ENCODE peak calls at places on chromosomes 4 and X, in nine cellular contexts. A is Peyer's patch, G is right lobe of liver, N is upper lobe of left lung, L is heart left ventricle, J is suprapubic skin, V is breast epithelium, U is adrenal gland, S is lower leg skin. R is an unnamed sample.
A peak's percentile ranks its signal among the peaks of the same experiment; 100 is the strongest.

GRCh38 chr4:74237425-74237966 is 70.8 kb upstream of the EPGN start:
- DNase-seq in A (no peak), G (no peak), N (no peak), L (no peak), J (no peak), V (no peak), U (no peak), S (no peak), R (no peak)

GRCh38 chr4:11615601-11616000 is 186.9 kb upstream of the HS3ST1 start:
- DNase-seq in A (no peak), G (no peak), N (no peak), L (no peak), J (no peak), V (no peak), U (no peak), S (no peak), R (no peak)

GRCh38 chrX:23844502-23845138 is 61.6 kb downstream of the SAT1 start:
- DNase-seq in A (no peak), G (no peak), N (no peak), L (no peak), J (no peak), V (no peak), U (no peak), S (no peak), R (peak; percentile 7)

GRCh38 chrX:123976671-123977316 is 15.3 kb downstream of the STAG2 start:
- DNase-seq in A (no peak), G (no peak), N (no peak), L (no peak), J (no peak), V (no peak), U (no peak), S (no peak), R (no peak)

GRCh38 chr4:48670587-48670986 is 109.5 kb downstream of the FRYL start:
- DNase-seq in A (no peak), G (no peak), N (no peak), L (no peak), J (no peak), V (no peak), U (no peak), S (no peak), R (no peak)

GRCh38 chr4:47933798-47934197 is 19.4 kb upstream of the NFXL1 start:
- DNase-seq in A (no peak), G (no peak), N (no peak), L (no peak), J (no peak), V (no peak), U (no peak), S (no peak), R (no peak)

GRCh38 chrX:39773923-39774803 is 323.6 kb downstream of the BCOR start:
- DNase-seq in A (no peak), G (no peak), N (no peak), L (no peak), J (no peak), V (no peak), U (no peak), S (no peak), R (no peak)

GRCh38 chr4:121034010-121034409 is 38.3 kb downstream of the NDNF start:
- DNase-seq in A (no peak), G (no peak), N (no peak), L (no peak), J (no peak), V (no peak), U (peak; percentile 27), S (no peak), R (no peak)

GRCh38 chr4:141352775-141353544 is 132.3 kb downstream of the ZNF330 start:
- DNase-seq in A (no peak), G (no peak), N (no peak), L (no peak), J (no peak), V (no peak), U (no peak), S (no peak), R (no peak)

GRCh38 chrX:24498975-24499374 is 33.9 kb downstream of the PDK3 start:
- DNase-seq in A (no peak), G (no peak), N (no peak), L (no peak), J (no peak), V (no peak), U (no peak), S (no peak), R (no peak)

GRCh38 chrX:7159132-7159861 is 11.3 kb upstream of the PUDP start:
- DNase-seq in A (no peak), G (no peak), N (no peak), L (no peak), J (no peak), V (peak; percentile 66), U (no peak), S (no peak), R (no peak)

GRCh38 chr4:67765928-67766327 is 11.7 kb upstream of the GNRHR start:
- DNase-seq in A (no peak), G (no peak), N (no peak), L (no peak), J (no peak), V (no peak), U (no peak), S (no peak), R (no peak)

GRCh38 chr4:7186516-7187296 is 5.6 kb upstream of the SORCS2 start:
- DNase-seq in A (no peak), G (no peak), N (no peak), L (no peak), J (peak; percentile 62), V (no peak), U (no peak), S (peak; percentile 74), R (no peak)

GRCh38 chr4:173240696-173241095 is 72.1 kb downstream of the GALNT7 start:
- DNase-seq in A (no peak), G (no peak), N (no peak), L (no peak), J (no peak), V (no peak), U (no peak), S (no peak), R (no peak)

GRCh38 chr4:23782778-23783455 is 106.9 kb downstream of the PPARGC1A start:
- DNase-seq in A (no peak), G (no peak), N (no peak), L (no peak), J (no peak), V (no peak), U (no peak), S (no peak), R (no peak)

GRCh38 chr4:6716018-6716911 is at the start of gene BLOC1S4:
- DNase-seq in A (peak; percentile 92), G (peak; percentile 91), N (peak; percentile 97), L (peak; percentile 93), J (no peak), V (peak; percentile 70), U (peak; percentile 87), S (peak; percentile 95), R (peak; percentile 78)

GRCh38 chr4:47855350-47855749 is 17.5 kb upstream of the CORIN start:
- DNase-seq in A (no peak), G (no peak), N (no peak), L (no peak), J (no peak), V (no peak), U (no peak), S (no peak), R (no peak)

GRCh38 chr4:7634611-7635010 is 199.9 kb upstream of the PSAPL1 start:
- DNase-seq in A (no peak), G (no peak), N (no peak), L (no peak), J (no peak), V (no peak), U (no peak), S (no peak), R (no peak)

GRCh38 chr4:148514041-148514440 is 71.8 kb upstream of the NR3C2 start:
- DNase-seq in A (no peak), G (no peak), N (no peak), L (no peak), J (no peak), V (no peak), U (no peak), S (no peak), R (no peak)

GRCh38 chr4:40056722-40057539 is at the start of gene N4BP2:
- DNase-seq in A (peak; percentile 88), G (peak; percentile 89), N (peak; percentile 98), L (peak; percentile 93), J (peak; percentile 87), V (peak; percentile 73), U (peak; percentile 81), S (peak; percentile 96), R (peak; percentile 52)
- TF ChIP-seq POLR2A in A (peak; percentile 84), G (peak; percentile 98), N (peak; percentile 29), L (peak; percentile 91), J (peak; percentile 79), V (peak; percentile 64), U (peak; percentile 89), S (no peak), R (peak; percentile 79)

GRCh38 chr4:73222466-73223257 is 35.9 kb downstream of the ANKRD17 start:
- DNase-seq in A (no peak), G (no peak), N (no peak), L (no peak), J (no peak), V (peak; percentile 56), U (peak; percentile 61), S (no peak), R (peak; percentile 57)
- H3K4me3 ChIP-seq in A (peak overlapping the region; percentile 56), G (peak overlapping the region; percentile 22), N (peak overlapping the region; percentile 3), L (peak overlapping the region; percentile 67), J (peak overlapping the region; percentile 50), V (peak overlapping the region; percentile 50), U (peak overlapping the region; percentile 25), S (peak overlapping the region; percentile 38), R (peak overlapping the region; percentile 27)

GRCh38 chrX:76433219-76433618 is 5.7 kb downstream of the MAGEE1 start:
- DNase-seq in A (no peak), G (no peak), N (no peak), L (no peak), J (no peak), V (no peak), U (no peak), S (no peak), R (no peak)

GRCh38 chrX:76428243-76429130 is 977 bp downstream of the MAGEE1 start:
- DNase-seq in A (peak; percentile 39), G (peak; percentile 55), N (peak; percentile 69), L (peak; percentile 54), J (peak; percentile 74), V (no peak), U (peak; percentile 9), S (peak; percentile 84), R (no peak)

DNA sequence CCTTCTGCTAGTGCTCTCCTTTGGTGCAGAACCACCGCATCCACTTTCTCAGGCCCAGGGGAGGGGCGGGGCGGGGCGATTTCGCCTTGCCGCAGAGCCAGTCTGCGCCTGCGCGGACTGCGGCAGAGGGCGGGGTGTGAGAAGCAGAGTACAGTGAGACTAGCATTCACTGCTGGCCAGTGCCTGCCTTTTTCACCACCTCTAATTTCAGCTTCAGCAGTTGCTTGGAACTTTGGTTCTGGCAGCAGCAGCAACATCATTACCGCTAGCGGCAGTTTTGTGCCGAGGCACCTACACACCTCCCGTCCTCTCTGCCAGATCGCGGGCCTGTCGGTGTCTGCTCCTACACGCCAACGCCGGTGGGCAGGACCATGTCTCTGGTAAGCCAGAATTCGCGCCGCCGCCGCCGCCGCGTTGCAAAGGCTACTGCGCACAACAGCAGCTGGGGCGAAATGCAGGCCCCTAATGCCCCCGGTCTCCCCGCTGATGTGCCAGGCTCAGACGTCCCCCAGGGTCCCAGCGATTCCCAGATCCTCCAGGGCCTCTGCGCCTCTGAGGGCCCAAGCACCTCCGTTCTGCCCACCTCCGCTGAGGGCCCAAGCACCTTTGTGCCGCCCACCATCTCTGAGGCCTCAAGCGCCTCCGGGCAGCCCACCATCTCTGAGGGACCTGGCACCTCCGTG is at the start of gene MAGEE1:
- DNase-seq in A (peak; percentile 66), G (peak; percentile 74), N (peak; percentile 95), L (peak; percentile 82), J (peak; percentile 76), V (peak; percentile 70), U (peak; percentile 69), S (peak; percentile 90), R (peak; percentile 63)
- TF ChIP-seq POLR2A in A (no peak), G (no peak), N (no peak), L (no peak), J (no peak), V (no peak), U (no peak), S (no peak), R (peak; percentile 38)

GRCh38 chr4:61443813-61444510 is 243.8 kb downstream of the ADGRL3 start:
- DNase-seq in A (no peak), G (no peak), N (no peak), L (no peak), J (no peak), V (no peak), U (no peak), S (no peak), R (no peak)
- H3K4me3 ChIP-seq in A (no peak overlapping the region), G (no peak overlapping the region), N (no peak overlapping the region), L (no peak overlapping the region), J (no peak overlapping the region), V (no peak overlapping the region), U (no peak overlapping the region), S (no peak overlapping the region), R (no peak overlapping the region)

R was measured in tibial nerve.